ENCODE peak calls at places on chromosomes 12 and 14, in seven cellular contexts. One of them, this sample, is unnamed.

GRCh38 chr12:57162541-57163125 is 15.2 kb upstream of the LRP1-AS start:
- DNase-seq in CD8-positive, alpha-beta T cell: no peak
- DNase-seq in colonic mucosa: no peak
- DNase-seq in A673: no peak
- DNase-seq in heart right ventricle: no peak
- DNase-seq in left lung: peak; percentile 73
- DNase-seq in PC-3: no peak
- DNase-seq in this sample: no peak

GRCh38 chr12:30996255-30996654 is 69.7 kb downstream of the TSPAN11 start:
- DNase-seq in CD8-positive, alpha-beta T cell: no peak
- DNase-seq in colonic mucosa: no peak
- DNase-seq in A673: no peak
- DNase-seq in heart right ventricle: no peak
- DNase-seq in left lung: no peak
- DNase-seq in PC-3: no peak
- DNase-seq in this sample: no peak

GRCh38 chr12:51678086-51678724 is 87.2 kb downstream of the SCN8A start:
- DNase-seq in CD8-positive, alpha-beta T cell: no peak
- DNase-seq in colonic mucosa: peak; percentile 61
- DNase-seq in A673: peak; percentile 76
- DNase-seq in heart right ventricle: no peak
- DNase-seq in left lung: no peak
- DNase-seq in PC-3: peak; percentile 69
- DNase-seq in this sample: peak; percentile 34

GRCh38 chr12:74015118-74015517 is 522.5 kb upstream of the ATXN7L3B start:
- DNase-seq in CD8-positive, alpha-beta T cell: no peak
- DNase-seq in colonic mucosa: no peak
- DNase-seq in A673: no peak
- DNase-seq in heart right ventricle: no peak
- DNase-seq in left lung: no peak
- DNase-seq in PC-3: no peak
- DNase-seq in this sample: no peak

GRCh38 chr14:89317051-89317691 is 99.9 kb downstream of the FOXN3 start:
- DNase-seq in CD8-positive, alpha-beta T cell: no peak
- DNase-seq in colonic mucosa: no peak
- DNase-seq in A673: no peak
- DNase-seq in heart right ventricle: no peak
- DNase-seq in left lung: no peak
- DNase-seq in PC-3: no peak
- DNase-seq in this sample: no peak

GRCh38 chr14:52458721-52459085 is 93.6 kb downstream of the TXNDC16 start:
- DNase-seq in CD8-positive, alpha-beta T cell: no peak
- DNase-seq in colonic mucosa: no peak
- DNase-seq in A673: no peak
- DNase-seq in heart right ventricle: no peak
- DNase-seq in left lung: no peak
- DNase-seq in PC-3: peak; percentile 72
- DNase-seq in this sample: no peak

GRCh38 chr12:106888348-106888970 is 67.2 kb upstream of the TMEM263 start:
- DNase-seq in CD8-positive, alpha-beta T cell: no peak
- DNase-seq in colonic mucosa: no peak
- DNase-seq in A673: no peak
- DNase-seq in heart right ventricle: no peak
- DNase-seq in left lung: no peak
- DNase-seq in PC-3: no peak
- DNase-seq in this sample: no peak

GRCh38 chr12:40156031-40156764 is 50.3 kb upstream of the SLC2A13 start:
- DNase-seq in CD8-positive, alpha-beta T cell: no peak
- DNase-seq in colonic mucosa: no peak
- DNase-seq in A673: no peak
- DNase-seq in heart right ventricle: no peak
- DNase-seq in left lung: no peak
- DNase-seq in PC-3: no peak
- DNase-seq in this sample: no peak

GRCh38 chr12:28107679-28108078 is 82.6 kb upstream of the CCDC91 start:
- DNase-seq in CD8-positive, alpha-beta T cell: no peak
- DNase-seq in colonic mucosa: no peak
- DNase-seq in A673: no peak
- DNase-seq in heart right ventricle: no peak
- DNase-seq in left lung: no peak
- DNase-seq in PC-3: no peak
- DNase-seq in this sample: no peak

GRCh38 chr12:45434094-45434493 is 218.2 kb downstream of the ANO6 start:
- DNase-seq in CD8-positive, alpha-beta T cell: no peak
- DNase-seq in colonic mucosa: no peak
- DNase-seq in A673: no peak
- DNase-seq in heart right ventricle: no peak
- DNase-seq in left lung: no peak
- DNase-seq in PC-3: no peak
- DNase-seq in this sample: no peak

GRCh38 chr12:120721866-120722265 is 3.8 kb upstream of the ACADS start:
- DNase-seq in CD8-positive, alpha-beta T cell: no peak
- DNase-seq in colonic mucosa: no peak
- DNase-seq in A673: no peak
- DNase-seq in heart right ventricle: no peak
- DNase-seq in left lung: no peak
- DNase-seq in PC-3: no peak
- DNase-seq in this sample: no peak

GRCh38 chr14:55306938-55307589 is 35.8 kb downstream of the FBXO34 start:
- DNase-seq in CD8-positive, alpha-beta T cell: no peak
- DNase-seq in colonic mucosa: no peak
- DNase-seq in A673: no peak
- DNase-seq in heart right ventricle: no peak
- DNase-seq in left lung: no peak
- DNase-seq in PC-3: no peak
- DNase-seq in this sample: no peak

GRCh38 chr14:56587701-56588100 is 8.1 kb downstream of the TMEM260 start:
- DNase-seq in CD8-positive, alpha-beta T cell: no peak
- DNase-seq in colonic mucosa: no peak
- DNase-seq in A673: no peak
- DNase-seq in heart right ventricle: no peak
- DNase-seq in left lung: no peak
- DNase-seq in PC-3: no peak
- DNase-seq in this sample: no peak

GRCh38 chr12:110578522-110579238 is 4.4 kb downstream of the PPTC7 start:
- DNase-seq in CD8-positive, alpha-beta T cell: no peak
- DNase-seq in colonic mucosa: no peak
- DNase-seq in A673: no peak
- DNase-seq in heart right ventricle: no peak
- DNase-seq in left lung: no peak
- DNase-seq in PC-3: no peak
- DNase-seq in this sample: no peak
- H3K4me1 ChIP-seq in CD8-positive, alpha-beta T cell: peaks cover 62% of the 10 kb centered on the region
- H3K4me1 ChIP-seq in colonic mucosa: peaks cover 8% of the 10 kb centered on the region
- H3K4me1 ChIP-seq in A673: peaks cover 27% of the 10 kb centered on the region
- H3K4me1 ChIP-seq in heart right ventricle: peaks cover 56% of the 10 kb centered on the region
- H3K4me1 ChIP-seq in left lung: peaks cover 82% of the 10 kb centered on the region
- H3K4me1 ChIP-seq in PC-3: peaks cover 54% of the 10 kb centered on the region
- H3K4me1 ChIP-seq in this sample: peaks cover 42% of the 10 kb centered on the region

GRCh38 chr12:122013136-122013535 is 8.5 kb upstream of the BCL7A start:
- DNase-seq in CD8-positive, alpha-beta T cell: no peak
- DNase-seq in colonic mucosa: no peak
- DNase-seq in A673: no peak
- DNase-seq in heart right ventricle: no peak
- DNase-seq in left lung: no peak
- DNase-seq in PC-3: no peak
- DNase-seq in this sample: no peak
- TF ChIP-seq CTCF in CD8-positive, alpha-beta T cell: no peak
- TF ChIP-seq CTCF in colonic mucosa: no peak
- TF ChIP-seq CTCF in A673: no peak
- TF ChIP-seq CTCF in heart right ventricle: no peak
- TF ChIP-seq CTCF in left lung: no peak
- TF ChIP-seq CTCF in PC-3: no peak
- TF ChIP-seq CTCF in this sample: no peak

GRCh38 chr12:130141901-130142683 is 20.2 kb upstream of the FZD10 start:
- DNase-seq in CD8-positive, alpha-beta T cell: no peak
- DNase-seq in colonic mucosa: no peak
- DNase-seq in A673: no peak
- DNase-seq in heart right ventricle: no peak
- DNase-seq in left lung: no peak
- DNase-seq in PC-3: no peak
- DNase-seq in this sample: no peak

GRCh38 chr12:130144256-130144655 is 18.0 kb upstream of the FZD10 start:
- DNase-seq in CD8-positive, alpha-beta T cell: no peak
- DNase-seq in colonic mucosa: no peak
- DNase-seq in A673: no peak
- DNase-seq in heart right ventricle: no peak
- DNase-seq in left lung: no peak
- DNase-seq in PC-3: no peak
- DNase-seq in this sample: no peak

GRCh38 chr12:130141105-130141504 is 21.2 kb upstream of the FZD10 start:
- DNase-seq in CD8-positive, alpha-beta T cell: no peak
- DNase-seq in colonic mucosa: no peak
- DNase-seq in A673: no peak
- DNase-seq in heart right ventricle: no peak
- DNase-seq in left lung: no peak
- DNase-seq in PC-3: no peak
- DNase-seq in this sample: no peak

GRCh38 chr12:130142736-130143135 is 19.5 kb upstream of the FZD10 start:
- DNase-seq in CD8-positive, alpha-beta T cell: no peak
- DNase-seq in colonic mucosa: no peak
- DNase-seq in A673: no peak
- DNase-seq in heart right ventricle: no peak
- DNase-seq in left lung: no peak
- DNase-seq in PC-3: peak; percentile 13
- DNase-seq in this sample: no peak

GRCh38 chr12:130143136-130143535 is 19.1 kb upstream of the FZD10 start:
- DNase-seq in CD8-positive, alpha-beta T cell: no peak
- DNase-seq in colonic mucosa: no peak
- DNase-seq in A673: no peak
- DNase-seq in heart right ventricle: no peak
- DNase-seq in left lung: no peak
- DNase-seq in PC-3: no peak
- DNase-seq in this sample: no peak
- H3K36me3 ChIP-seq in CD8-positive, alpha-beta T cell: no peaks in the 10 kb centered on the region
- H3K36me3 ChIP-seq in colonic mucosa: no peaks in the 10 kb centered on the region
- H3K36me3 ChIP-seq in A673: no peaks in the 10 kb centered on the region
- H3K36me3 ChIP-seq in heart right ventricle: no peaks in the 10 kb centered on the region
- H3K36me3 ChIP-seq in left lung: no peaks in the 10 kb centered on the region
- H3K36me3 ChIP-seq in PC-3: no peaks in the 10 kb centered on the region
- H3K36me3 ChIP-seq in this sample: no peaks in the 10 kb centered on the region

GRCh38 chr12:116928504-116928903 is 17.8 kb downstream of the FBXW8 start:
- DNase-seq in CD8-positive, alpha-beta T cell: no peak
- DNase-seq in colonic mucosa: no peak
- DNase-seq in A673: no peak
- DNase-seq in heart right ventricle: no peak
- DNase-seq in left lung: no peak
- DNase-seq in PC-3: no peak
- DNase-seq in this sample: no peak

GRCh38 chr12:116922194-116922897 is 11.6 kb downstream of the FBXW8 start:
- DNase-seq in CD8-positive, alpha-beta T cell: no peak
- DNase-seq in colonic mucosa: no peak
- DNase-seq in A673: peak; percentile 90
- DNase-seq in heart right ventricle: no peak
- DNase-seq in left lung: no peak
- DNase-seq in PC-3: no peak
- DNase-seq in this sample: no peak

GRCh38 chr12:116926283-116927243 is 15.8 kb downstream of the FBXW8 start:
- DNase-seq in CD8-positive, alpha-beta T cell: no peak
- DNase-seq in colonic mucosa: no peak
- DNase-seq in A673: no peak
- DNase-seq in heart right ventricle: no peak
- DNase-seq in left lung: no peak
- DNase-seq in PC-3: no peak
- DNase-seq in this sample: no peak

GRCh38 chr12:116927244-116927940 is 16.6 kb downstream of the FBXW8 start:
- DNase-seq in CD8-positive, alpha-beta T cell: no peak
- DNase-seq in colonic mucosa: no peak
- DNase-seq in A673: no peak
- DNase-seq in heart right ventricle: no peak
- DNase-seq in left lung: no peak
- DNase-seq in PC-3: no peak
- DNase-seq in this sample: no peak

DNA sequence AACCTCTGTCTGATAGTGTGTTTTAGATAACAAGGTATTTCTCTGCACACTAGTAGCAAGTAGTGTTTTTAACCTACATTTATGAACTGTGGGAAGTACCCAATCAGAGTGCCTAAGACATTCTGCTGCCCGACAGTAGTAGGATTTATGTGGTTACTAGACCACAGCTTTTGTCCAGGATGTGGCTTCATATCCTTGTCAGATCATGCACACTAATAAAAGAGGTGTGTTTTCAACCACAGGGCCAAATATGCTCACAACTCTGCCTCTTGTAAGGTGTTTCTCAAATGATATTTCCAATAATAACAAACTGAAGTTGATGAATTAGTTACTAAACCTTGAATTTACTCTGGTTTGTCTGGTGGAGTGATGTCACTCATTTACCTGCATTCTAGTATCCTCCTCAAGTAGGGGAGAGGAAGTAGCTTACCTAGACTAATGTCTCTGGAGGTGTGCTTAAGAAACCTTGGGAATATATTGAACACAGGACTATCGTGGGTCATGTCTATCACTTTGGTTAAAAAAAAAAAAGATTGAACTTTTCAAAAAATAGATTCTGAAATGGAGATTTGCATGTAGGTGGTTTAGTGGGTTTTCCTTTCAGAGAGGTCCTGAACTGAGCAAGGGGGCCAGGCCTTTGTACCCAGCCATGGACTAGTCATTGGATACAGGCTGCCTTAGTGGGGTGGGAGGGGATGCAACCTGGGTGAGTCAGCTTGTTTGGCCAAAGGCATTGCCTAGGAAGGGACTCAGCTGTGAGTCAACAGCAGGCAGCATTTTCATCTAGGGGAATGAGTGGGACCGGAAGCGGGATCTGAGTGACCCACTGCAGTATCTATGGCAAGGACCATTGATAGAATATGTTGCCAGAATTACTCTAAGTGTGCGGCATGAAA is 14.1 kb downstream of the FBXW8 start:
- DNase-seq in CD8-positive, alpha-beta T cell: peak; percentile 4
- DNase-seq in colonic mucosa: no peak
- DNase-seq in A673: no peak
- DNase-seq in heart right ventricle: no peak
- DNase-seq in left lung: no peak
- DNase-seq in PC-3: peak; percentile 97
- DNase-seq in this sample: no peak
- H3K4me1 ChIP-seq in CD8-positive, alpha-beta T cell: peaks cover 66% of the 10 kb centered on the region
- H3K4me1 ChIP-seq in colonic mucosa: peaks cover 4% of the 10 kb centered on the region
- H3K4me1 ChIP-seq in A673: peaks cover 45% of the 10 kb centered on the region
- H3K4me1 ChIP-seq in heart right ventricle: peaks cover 13% of the 10 kb centered on the region
- H3K4me1 ChIP-seq in left lung: peaks cover 15% of the 10 kb centered on the region
- H3K4me1 ChIP-seq in PC-3: peaks cover 27% of the 10 kb centered on the region
- H3K4me1 ChIP-seq in this sample: peaks cover 27% of the 10 kb centered on the region

GRCh38 chr12:95789126-95790024 is 1.2 kb downstream of the NTN4 start:
- DNase-seq in CD8-positive, alpha-beta T cell: no peak
- DNase-seq in colonic mucosa: peak; percentile 49
- DNase-seq in A673: no peak
- DNase-seq in heart right ventricle: peak; percentile 37
- DNase-seq in left lung: peak; percentile 81
- DNase-seq in PC-3: peak; percentile 38
- DNase-seq in this sample: peak; percentile 51
- TF ChIP-seq CTCF in CD8-positive, alpha-beta T cell: no peak
- TF ChIP-seq CTCF in colonic mucosa: no peak
- TF ChIP-seq CTCF in A673: no peak
- TF ChIP-seq CTCF in heart right ventricle: no peak
- TF ChIP-seq CTCF in left lung: no peak
- TF ChIP-seq CTCF in PC-3: no peak
- TF ChIP-seq CTCF in this sample: no peak